ENCODE peak calls at places on chromosomes 6 and 20, in ten cellular contexts. One of them, this sample, is unnamed.

GRCh38 chr6:56350857-56351256 is 103.5 kb upstream of the COL21A1 start:
- DNase-seq in cerebellar cortex: no peak
- DNase-seq in stimulated activated CD4-positive, alpha-beta T cell treated with anti-CD3 and anti-CD28 coated beads, Interleukin-4, amount 100 ng/mL, for 4 hours: no peak
- DNase-seq in WTC11: no peak
- DNase-seq in endothelial cell: no peak
- DNase-seq in left lung: no peak
- DNase-seq in NCI-H524: no peak
- DNase-seq in epithelial cell of prostate: no peak
- DNase-seq in HuH-7.5: no peak
- DNase-seq in BJ: no peak
- DNase-seq in this sample: no peak

GRCh38 chr6:121533321-121533841 is 97.9 kb downstream of the GJA1 start:
- DNase-seq in cerebellar cortex: no peak
- DNase-seq in stimulated activated CD4-positive, alpha-beta T cell treated with anti-CD3 and anti-CD28 coated beads, Interleukin-4, amount 100 ng/mL, for 4 hours: no peak
- DNase-seq in WTC11: no peak
- DNase-seq in endothelial cell: no peak
- DNase-seq in left lung: no peak
- DNase-seq in NCI-H524: no peak
- DNase-seq in epithelial cell of prostate: peak
- DNase-seq in HuH-7.5: no peak
- DNase-seq in BJ: no peak
- DNase-seq in this sample: no peak

GRCh38 chr6:28673800-28674671 is 148.4 kb downstream of the GPX5 start:
- DNase-seq in cerebellar cortex: peak
- DNase-seq in stimulated activated CD4-positive, alpha-beta T cell treated with anti-CD3 and anti-CD28 coated beads, Interleukin-4, amount 100 ng/mL, for 4 hours: peak
- DNase-seq in WTC11: peak
- DNase-seq in endothelial cell: peak
- DNase-seq in left lung: no peak
- DNase-seq in NCI-H524: peak
- DNase-seq in epithelial cell of prostate: no peak
- DNase-seq in HuH-7.5: peak
- DNase-seq in BJ: no peak
- DNase-seq in this sample: peak

GRCh38 chr6:94683409-94683808 is 893.9 kb upstream of the MANEA start:
- DNase-seq in cerebellar cortex: no peak
- DNase-seq in stimulated activated CD4-positive, alpha-beta T cell treated with anti-CD3 and anti-CD28 coated beads, Interleukin-4, amount 100 ng/mL, for 4 hours: no peak
- DNase-seq in WTC11: no peak
- DNase-seq in endothelial cell: no peak
- DNase-seq in left lung: no peak
- DNase-seq in NCI-H524: no peak
- DNase-seq in epithelial cell of prostate: peak
- DNase-seq in HuH-7.5: no peak
- DNase-seq in BJ: no peak
- DNase-seq in this sample: no peak

GRCh38 chr6:11009353-11009752 is 34.8 kb downstream of the ELOVL2 start:
- DNase-seq in cerebellar cortex: no peak
- DNase-seq in stimulated activated CD4-positive, alpha-beta T cell treated with anti-CD3 and anti-CD28 coated beads, Interleukin-4, amount 100 ng/mL, for 4 hours: no peak
- DNase-seq in WTC11: no peak
- DNase-seq in endothelial cell: no peak
- DNase-seq in left lung: no peak
- DNase-seq in NCI-H524: no peak
- DNase-seq in epithelial cell of prostate: no peak
- DNase-seq in HuH-7.5: no peak
- DNase-seq in BJ: no peak
- DNase-seq in this sample: no peak

GRCh38 chr20:31560900-31561598 is 44.0 kb upstream of the ID1 start:
- DNase-seq in cerebellar cortex: no peak
- DNase-seq in stimulated activated CD4-positive, alpha-beta T cell treated with anti-CD3 and anti-CD28 coated beads, Interleukin-4, amount 100 ng/mL, for 4 hours: no peak
- DNase-seq in WTC11: no peak
- DNase-seq in endothelial cell: no peak
- DNase-seq in left lung: no peak
- DNase-seq in NCI-H524: no peak
- DNase-seq in epithelial cell of prostate: peak
- DNase-seq in HuH-7.5: no peak
- DNase-seq in BJ: peak
- DNase-seq in this sample: no peak

GRCh38 chr6:37868447-37868825 is 48.9 kb downstream of the ZFAND3 start:
- DNase-seq in cerebellar cortex: no peak
- DNase-seq in stimulated activated CD4-positive, alpha-beta T cell treated with anti-CD3 and anti-CD28 coated beads, Interleukin-4, amount 100 ng/mL, for 4 hours: no peak
- DNase-seq in WTC11: no peak
- DNase-seq in endothelial cell: no peak
- DNase-seq in left lung: no peak
- DNase-seq in NCI-H524: no peak
- DNase-seq in epithelial cell of prostate: no peak
- DNase-seq in HuH-7.5: no peak
- DNase-seq in BJ: peak
- DNase-seq in this sample: no peak

GRCh38 chr20:17169575-17170136 is 57.2 kb upstream of the PCSK2 start:
- DNase-seq in cerebellar cortex: no peak
- DNase-seq in stimulated activated CD4-positive, alpha-beta T cell treated with anti-CD3 and anti-CD28 coated beads, Interleukin-4, amount 100 ng/mL, for 4 hours: no peak
- DNase-seq in WTC11: no peak
- DNase-seq in endothelial cell: no peak
- DNase-seq in left lung: no peak
- DNase-seq in NCI-H524: no peak
- DNase-seq in epithelial cell of prostate: no peak
- DNase-seq in HuH-7.5: no peak
- DNase-seq in BJ: no peak
- DNase-seq in this sample: no peak

GRCh38 chr20:52083627-52084232 is 107.8 kb downstream of the ZFP64 start:
- DNase-seq in cerebellar cortex: peak
- DNase-seq in stimulated activated CD4-positive, alpha-beta T cell treated with anti-CD3 and anti-CD28 coated beads, Interleukin-4, amount 100 ng/mL, for 4 hours: peak
- DNase-seq in WTC11: peak
- DNase-seq in endothelial cell: peak
- DNase-seq in left lung: peak
- DNase-seq in NCI-H524: no peak
- DNase-seq in epithelial cell of prostate: no peak
- DNase-seq in HuH-7.5: peak
- DNase-seq in BJ: no peak
- DNase-seq in this sample: no peak

GRCh38 chr20:17227669-17228623 is 1.1 kb downstream of the PCSK2 start:
- DNase-seq in cerebellar cortex: peak
- DNase-seq in stimulated activated CD4-positive, alpha-beta T cell treated with anti-CD3 and anti-CD28 coated beads, Interleukin-4, amount 100 ng/mL, for 4 hours: no peak
- DNase-seq in WTC11: peak
- DNase-seq in endothelial cell: peak
- DNase-seq in left lung: no peak
- DNase-seq in NCI-H524: no peak
- DNase-seq in epithelial cell of prostate: no peak
- DNase-seq in HuH-7.5: no peak
- DNase-seq in BJ: no peak
- DNase-seq in this sample: no peak

GRCh38 chr6:13825871-13826270 is 11.5 kb upstream of the MCUR1 start:
- DNase-seq in cerebellar cortex: no peak
- DNase-seq in stimulated activated CD4-positive, alpha-beta T cell treated with anti-CD3 and anti-CD28 coated beads, Interleukin-4, amount 100 ng/mL, for 4 hours: no peak
- DNase-seq in WTC11: no peak
- DNase-seq in endothelial cell: no peak
- DNase-seq in left lung: no peak
- DNase-seq in NCI-H524: no peak
- DNase-seq in epithelial cell of prostate: no peak
- DNase-seq in HuH-7.5: no peak
- DNase-seq in BJ: no peak
- DNase-seq in this sample: no peak

GRCh38 chr6:89581669-89582068 is 56.9 kb downstream of the LYRM2 start:
- DNase-seq in cerebellar cortex: no peak
- DNase-seq in stimulated activated CD4-positive, alpha-beta T cell treated with anti-CD3 and anti-CD28 coated beads, Interleukin-4, amount 100 ng/mL, for 4 hours: no peak
- DNase-seq in WTC11: no peak
- DNase-seq in endothelial cell: no peak
- DNase-seq in left lung: no peak
- DNase-seq in NCI-H524: no peak
- DNase-seq in epithelial cell of prostate: no peak
- DNase-seq in HuH-7.5: no peak
- DNase-seq in BJ: no peak
- DNase-seq in this sample: no peak

GRCh38 chr20:41951615-41952014 is 333.4 kb upstream of the CHD6 start:
- DNase-seq in cerebellar cortex: no peak
- DNase-seq in stimulated activated CD4-positive, alpha-beta T cell treated with anti-CD3 and anti-CD28 coated beads, Interleukin-4, amount 100 ng/mL, for 4 hours: no peak
- DNase-seq in WTC11: no peak
- DNase-seq in endothelial cell: no peak
- DNase-seq in left lung: no peak
- DNase-seq in NCI-H524: no peak
- DNase-seq in epithelial cell of prostate: no peak
- DNase-seq in HuH-7.5: no peak
- DNase-seq in BJ: no peak
- DNase-seq in this sample: no peak

GRCh38 chr20:19996970-19997369 is 20.2 kb upstream of the NAA20 start:
- DNase-seq in cerebellar cortex: peak
- DNase-seq in stimulated activated CD4-positive, alpha-beta T cell treated with anti-CD3 and anti-CD28 coated beads, Interleukin-4, amount 100 ng/mL, for 4 hours: no peak
- DNase-seq in WTC11: no peak
- DNase-seq in endothelial cell: no peak
- DNase-seq in left lung: no peak
- DNase-seq in NCI-H524: no peak
- DNase-seq in epithelial cell of prostate: no peak
- DNase-seq in HuH-7.5: no peak
- DNase-seq in BJ: no peak
- DNase-seq in this sample: no peak

GRCh38 chr6:170111141-170111664 is 179.7 kb downstream of the DLL1 start:
- DNase-seq in cerebellar cortex: no peak
- DNase-seq in stimulated activated CD4-positive, alpha-beta T cell treated with anti-CD3 and anti-CD28 coated beads, Interleukin-4, amount 100 ng/mL, for 4 hours: no peak
- DNase-seq in WTC11: peak
- DNase-seq in endothelial cell: no peak
- DNase-seq in left lung: no peak
- DNase-seq in NCI-H524: no peak
- DNase-seq in epithelial cell of prostate: no peak
- DNase-seq in HuH-7.5: no peak
- DNase-seq in BJ: no peak
- DNase-seq in this sample: no peak

GRCh38 chr6:152609125-152609670 is 28.0 kb downstream of the SYNE1 start:
- DNase-seq in cerebellar cortex: no peak
- DNase-seq in stimulated activated CD4-positive, alpha-beta T cell treated with anti-CD3 and anti-CD28 coated beads, Interleukin-4, amount 100 ng/mL, for 4 hours: no peak
- DNase-seq in WTC11: no peak
- DNase-seq in endothelial cell: no peak
- DNase-seq in left lung: no peak
- DNase-seq in NCI-H524: no peak
- DNase-seq in epithelial cell of prostate: no peak
- DNase-seq in HuH-7.5: no peak
- DNase-seq in BJ: no peak
- DNase-seq in this sample: no peak

This sample was measured in stimulated activated naive CD4-positive, alpha-beta T cell treated with Interleukin-2 at 50 U/mL for 16 hours.